ENCODE peak calls at places on chromosomes 5 and 9, in six cellular contexts. G is WTC11; B is tibial nerve; M is erythroblast; L is T-helper 1 cell; U is central memory CD8-positive, alpha-beta T cell. O is an unnamed sample.

GRCh38 chr5:3145641-3146040 is 394.2 kb upstream of the IRX2 start:
- DNase-seq in U (no peak), M (no peak), G (no peak), B (no peak), L (no peak), O (no peak)

GRCh38 chr5:10343486-10343885 is 10.0 kb upstream of the MARCHF6 start:
- DNase-seq in G (no peak), L (no peak), U (no peak), M (no peak), B (no peak), O (no peak)

GRCh38 chr5:126624534-126624933 is 23.8 kb downstream of the PHAX start:
- DNase-seq in M (no peak), B (no peak), L (no peak), G (no peak), U (no peak), O (no peak)

GRCh38 chr5:151123897-151124751 is 33.5 kb downstream of the ANXA6 start:
- DNase-seq in M (peak; percentile 14), G (no peak), L (no peak), B (no peak), U (no peak), O (peak; percentile 64)

GRCh38 chr5:89441965-89442364 is 559.0 kb upstream of the MEF2C start:
- DNase-seq in U (no peak), M (no peak), G (no peak), B (no peak), L (no peak), O (no peak)

GRCh38 chr5:34865131-34865530 is 26.2 kb downstream of the TTC23L start:
- DNase-seq in L (no peak), U (no peak), B (no peak), M (no peak), G (no peak), O (no peak)

GRCh38 chr9:1708215-1708614 is 306.9 kb upstream of the SMARCA2 start:
- DNase-seq in B (no peak), M (no peak), L (no peak), U (no peak), G (no peak), O (no peak)

GRCh38 chr9:84374516-84374915 is 34.0 kb upstream of the SLC28A3 start:
- DNase-seq in U (no peak), B (no peak), G (no peak), M (no peak), L (no peak), O (no peak)

GRCh38 chr9:134399435-134400056 is 73.3 kb downstream of the RXRA start:
- DNase-seq in G (no peak), M (peak; percentile 50), B (no peak), U (no peak), L (no peak), O (no peak)

GRCh38 chr9:2631263-2631662 is 9.7 kb downstream of the VLDLR start:
- DNase-seq in U (no peak), L (no peak), M (no peak), G (no peak), B (no peak), O (no peak)

GRCh38 chr5:79285833-79286232 is 49.9 kb downstream of the JMY start:
- DNase-seq in U (no peak), B (no peak), L (no peak), G (no peak), M (no peak), O (no peak)

GRCh38 chr5:6593148-6594016 is 39.5 kb downstream of the NSUN2 start:
- DNase-seq in U (no peak), G (no peak), M (no peak), B (no peak), L (no peak), O (no peak)

GRCh38 chr5:10607023-10607665 is 43.3 kb downstream of the ANKRD33B start:
- DNase-seq in U (no peak), M (peak; percentile 81), G (peak; percentile 42), L (no peak), B (no peak), O (peak; percentile 68)

GRCh38 chr5:66408561-66408960 is 187.6 kb upstream of the MAST4 start:
- DNase-seq in G (no peak), U (no peak), M (no peak), B (no peak), L (no peak), O (no peak)

GRCh38 chr5:4189317-4189716 is 593.7 kb downstream of the IRX1 start:
- DNase-seq in U (no peak), M (peak; percentile 4), L (no peak), G (no peak), B (no peak), O (no peak)

GRCh38 chr9:97615439-97616072 is 17.6 kb downstream of the TSTD2 start:
- DNase-seq in B (peak; percentile 51), G (peak; percentile 64), L (peak; percentile 43), U (peak; percentile 37), M (peak; percentile 70), O (no peak)

GRCh38 chr9:25025686-25026085 is 480.0 kb upstream of the IZUMO3 start:
- DNase-seq in U (no peak), M (no peak), G (no peak), B (no peak), L (no peak), O (peak; percentile 20)